ENCODE peak calls at places on chromosomes 4 and X, in seven cellular contexts. Y, F, V, C, T, A and S are unnamed samples.
A peak's percentile ranks its signal among the peaks of the same experiment; 100 is the strongest.

GRCh38 chrX:116436358-116436816 is at the start of gene SLC6A14:
- DNase-seq in Y (no peak), F (no peak), V (peak; percentile 65), C (no peak), T (no peak), A (no peak), S (no peak)

GRCh38 chrX:85859426-85859825 is 187.9 kb downstream of the CHM start:
- DNase-seq in Y (no peak), F (no peak), V (no peak), C (no peak), T (no peak), A (no peak), S (no peak)

GRCh38 chrX:154142950-154143745 is 895 bp upstream of the OPN1LW start:
- DNase-seq in Y (no peak), F (no peak), V (no peak), C (no peak), T (no peak), A (no peak), S (no peak)

GRCh38 chr4:84403656-84404055 is 95.4 kb downstream of the NKX6-1 start:
- DNase-seq in Y (no peak), F (peak; percentile 47), V (no peak), C (no peak), T (no peak), A (no peak), S (no peak)

GRCh38 chr4:22191565-22192301 is 243.2 kb upstream of the KCNIP4 start:
- DNase-seq in Y (no peak), F (peak; percentile 37), V (no peak), C (no peak), T (no peak), A (no peak), S (no peak)

GRCh38 chr4:54315561-54315960 is 86.5 kb downstream of the PDGFRA start:
- DNase-seq in Y (no peak), F (no peak), V (no peak), C (no peak), T (no peak), A (no peak), S (no peak)

GRCh38 chrX:40434947-40435346 is 145.8 kb upstream of the ATP6AP2 start:
- DNase-seq in Y (no peak), F (peak; percentile 25), V (no peak), C (no peak), T (peak; percentile 53), A (no peak), S (no peak)

GRCh38 chr4:139014391-139015268 is 951 bp upstream of the NOCT start:
- DNase-seq in Y (no peak), F (peak; percentile 94), V (no peak), C (peak; percentile 82), T (no peak), A (peak; percentile 39), S (peak; percentile 78)

GRCh38 chrX:103464071-103464773 is 55.1 kb downstream of the RAB40A start:
- DNase-seq in Y (peak; percentile 23), F (peak; percentile 52), V (no peak), C (no peak), T (no peak), A (peak; percentile 21), S (no peak)

GRCh38 chr4:40349561-40350198 is 14.5 kb downstream of the CHRNA9 start:
- DNase-seq in Y (no peak), F (peak; percentile 16), V (no peak), C (no peak), T (no peak), A (no peak), S (no peak)

DNA sequence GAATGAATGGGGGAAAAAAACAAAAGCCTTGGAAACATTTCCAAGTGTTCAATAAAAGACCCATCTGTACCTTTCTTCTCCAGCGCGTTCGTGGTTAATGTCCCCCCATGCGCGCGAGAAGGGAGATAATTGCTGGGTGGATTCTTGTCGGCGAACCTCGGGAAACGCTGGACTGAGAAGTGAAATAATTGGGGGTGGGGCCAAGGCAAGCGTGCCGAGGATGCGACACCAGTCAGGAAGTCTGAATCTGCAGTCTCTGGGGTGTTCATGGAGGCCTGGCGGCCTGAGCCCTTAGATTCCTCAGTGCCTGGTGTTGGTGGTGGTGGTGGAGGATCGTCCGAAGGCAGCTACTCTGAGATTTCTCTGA is 5.3 kb upstream of the ARX start:
- DNase-seq in Y (no peak), F (no peak), V (no peak), C (no peak), T (peak; percentile 38), A (no peak), S (no peak)
- TF ChIP-seq CTCF in Y (no peak), F (no peak), V (no peak), C (no peak), T (no peak), A (no peak), S (no peak)

GRCh38 chrX:70331161-70331560 is 41.3 kb downstream of the KIF4A start:
- DNase-seq in Y (no peak), F (peak; percentile 26), V (no peak), C (no peak), T (no peak), A (no peak), S (no peak)

GRCh38 chrX:70338290-70338689 is 48.4 kb downstream of the KIF4A start:
- DNase-seq in Y (peak; percentile 5), F (no peak), V (no peak), C (no peak), T (no peak), A (no peak), S (no peak)

GRCh38 chrX:70336767-70337166 is 46.9 kb downstream of the KIF4A start:
- DNase-seq in Y (no peak), F (no peak), V (no peak), C (no peak), T (no peak), A (no peak), S (no peak)

DNA sequence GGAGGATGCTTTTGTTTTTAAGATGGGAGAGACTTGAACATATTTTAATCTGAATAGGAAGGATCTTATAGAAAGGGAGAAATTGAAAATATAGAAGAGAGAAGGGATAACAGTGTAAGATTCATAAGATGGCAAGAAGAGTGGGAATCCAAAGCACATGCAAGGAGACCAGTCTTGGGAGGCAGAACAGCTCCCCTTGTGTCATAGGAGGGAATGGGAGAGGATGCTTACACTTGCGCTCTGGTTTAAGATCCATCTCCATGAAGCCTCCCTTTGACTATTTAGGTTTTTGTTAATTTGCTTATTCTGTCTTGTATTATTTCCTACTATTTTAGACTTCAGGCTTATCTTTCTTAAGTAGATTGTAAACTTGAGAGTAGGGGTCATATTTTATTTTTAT is 42.7 kb downstream of the KIF4A start:
- DNase-seq in Y (no peak), F (no peak), V (no peak), C (no peak), T (no peak), A (no peak), S (no peak)
- TF ChIP-seq CTCF in Y (no peak), F (peak; percentile 19), V (no peak), C (peak; percentile 26), T (no peak), A (no peak), S (peak; percentile 7)

GRCh38 chrX:348461-349117 is 30.0 kb upstream of the GTPBP6 start:
- DNase-seq in Y (no peak), F (no peak), V (peak; percentile 49), C (no peak), T (no peak), A (no peak), S (no peak)

GRCh38 chrX:347351-348117 is 28.9 kb upstream of the GTPBP6 start:
- DNase-seq in Y (no peak), F (no peak), V (peak; percentile 76), C (no peak), T (no peak), A (no peak), S (no peak)

GRCh38 chrX:344371-344901 is 25.8 kb upstream of the GTPBP6 start:
- DNase-seq in Y (no peak), F (no peak), V (peak; percentile 60), C (no peak), T (peak; percentile 30), A (no peak), S (no peak)

GRCh38 chrX:345020-345925 is 26.7 kb upstream of the GTPBP6 start:
- DNase-seq in Y (no peak), F (no peak), V (peak; percentile 65), C (no peak), T (peak; percentile 21), A (no peak), S (no peak)

GRCh38 chrX:346034-346813 is 27.6 kb upstream of the GTPBP6 start:
- DNase-seq in Y (no peak), F (no peak), V (peak; percentile 78), C (no peak), T (peak; percentile 29), A (no peak), S (no peak)
- TF ChIP-seq CTCF in Y (no peak), F (no peak), V (no peak), C (no peak), T (no peak), A (no peak), S (no peak)

GRCh38 chr4:88591787-88592599 is at the start of gene HERC3:
- DNase-seq in Y (peak; percentile 90), F (peak; percentile 90), V (peak; percentile 95), C (peak; percentile 37), T (peak; percentile 95), A (peak; percentile 86), S (peak; percentile 28)
- TF ChIP-seq CTCF in Y (no peak), F (no peak), V (no peak), C (no peak), T (no peak), A (no peak), S (no peak)

GRCh38 chrX:149630681-149631292 is 805 bp downstream of the TMEM185A start:
- DNase-seq in Y (peak; percentile 17), F (peak; percentile 41), V (no peak), C (peak; percentile 18), T (no peak), A (no peak), S (no peak)
- TF ChIP-seq CTCF in Y (no peak), F (peak; percentile 20), V (no peak), C (no peak), T (peak; percentile 24), A (no peak), S (peak; percentile 11)

DNA sequence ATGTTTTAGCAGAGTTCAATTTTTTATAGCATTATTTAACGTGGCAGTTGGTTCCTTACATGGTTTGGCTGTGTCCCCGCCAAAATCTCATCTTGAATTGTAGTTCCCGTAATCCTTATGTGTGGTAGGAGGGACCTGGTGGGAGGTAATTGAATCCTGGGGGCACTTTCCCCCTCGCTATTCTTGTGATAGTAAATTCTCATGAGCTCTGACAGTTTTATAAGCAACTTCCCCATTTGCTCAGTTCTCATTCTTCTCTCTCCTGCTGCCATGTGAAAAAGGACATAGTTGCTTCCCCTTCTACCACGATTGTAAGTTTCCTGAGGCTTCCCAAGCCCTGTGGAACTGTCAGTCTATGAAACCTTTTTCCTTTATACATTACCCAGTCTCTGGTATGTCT is 329.5 kb downstream of the GRIA2 start:
- DNase-seq in Y (peak; percentile 14), F (no peak), V (no peak), C (no peak), T (no peak), A (no peak), S (no peak)
- TF ChIP-seq CTCF in Y (no peak), F (no peak), V (no peak), C (no peak), T (no peak), A (no peak), S (no peak)

GRCh38 chr4:52014903-52015302 is 5.3 kb downstream of the LRRC66 start:
- DNase-seq in Y (peak; percentile 25), F (no peak), V (no peak), C (no peak), T (no peak), A (no peak), S (no peak)
- TF ChIP-seq CTCF in Y (no peak), F (no peak), V (no peak), C (no peak), T (no peak), A (no peak), S (no peak)

GRCh38 chrX:102129473-102129872 is 4.0 kb downstream of the TCEAL2 start:
- DNase-seq in Y (no peak), F (peak; percentile 10), V (no peak), C (no peak), T (no peak), A (no peak), S (no peak)
- TF ChIP-seq CTCF in Y (no peak), F (peak; percentile 38), V (no peak), C (peak; percentile 47), T (no peak), A (no peak), S (no peak)